ENCODE peak calls at places on chromosomes 12 and 14, in seven cellular contexts. P is lung, M is Caco-2, N is foreskin fibroblast, Z is dorsolateral prefrontal cortex, K is omental fat pad, O is glutamatergic neuron. W is an unnamed sample.

GRCh38 chr12:117472983-117473382 is 111.6 kb upstream of the NOS1 start:
- DNase-seq in P (no peak), M (peak), N (no peak), Z (no peak), K (no peak), O (peak), W (no peak)

GRCh38 chr12:95884998-95885397 is 26.2 kb downstream of the SNRPF start:
- DNase-seq in P (no peak), M (no peak), N (no peak), Z (no peak), K (no peak), O (no peak), W (no peak)

GRCh38 chr12:130698106-130698505 is 18.0 kb downstream of the RIMBP2 start:
- DNase-seq in P (no peak), M (no peak), N (no peak), Z (no peak), K (no peak), O (no peak), W (no peak)

GRCh38 chr12:106753526-106753925 is 21.0 kb upstream of the RIC8B start:
- DNase-seq in P (no peak), M (no peak), N (no peak), Z (no peak), K (no peak), O (no peak), W (no peak)

GRCh38 chr12:47799357-47799955 is 20.2 kb downstream of the HDAC7 start:
- DNase-seq in P (no peak), M (no peak), N (no peak), Z (peak), K (no peak), O (no peak), W (no peak)

GRCh38 chr12:27549801-27550652 is 26.0 kb downstream of the PPFIBP1 start:
- DNase-seq in P (peak), M (peak), N (peak), Z (no peak), K (peak), O (no peak), W (no peak)

GRCh38 chr14:69501362-69501964 is 16.9 kb downstream of the PLEKHD1 start:
- DNase-seq in P (no peak), M (no peak), N (no peak), Z (peak), K (no peak), O (no peak), W (peak)

GRCh38 chr12:83039413-83039812 is 352.7 kb downstream of the TMTC2 start:
- DNase-seq in P (no peak), M (no peak), N (no peak), Z (no peak), K (no peak), O (no peak), W (no peak)

GRCh38 chr12:49941556-49942511 is 8.7 kb upstream of the AQP2 start:
- DNase-seq in P (no peak), M (no peak), N (no peak), Z (no peak), K (no peak), O (no peak), W (no peak)

GRCh38 chr12:22625671-22626251 is 790 bp downstream of the ETNK1 start:
- DNase-seq in P (no peak), M (peak), N (peak), Z (peak), K (no peak), O (peak), W (no peak)

GRCh38 chr14:100611811-100612480 is 24.7 kb upstream of the BEGAIN start:
- DNase-seq in P (no peak), M (no peak), N (no peak), Z (no peak), K (no peak), O (no peak), W (no peak)

DNA sequence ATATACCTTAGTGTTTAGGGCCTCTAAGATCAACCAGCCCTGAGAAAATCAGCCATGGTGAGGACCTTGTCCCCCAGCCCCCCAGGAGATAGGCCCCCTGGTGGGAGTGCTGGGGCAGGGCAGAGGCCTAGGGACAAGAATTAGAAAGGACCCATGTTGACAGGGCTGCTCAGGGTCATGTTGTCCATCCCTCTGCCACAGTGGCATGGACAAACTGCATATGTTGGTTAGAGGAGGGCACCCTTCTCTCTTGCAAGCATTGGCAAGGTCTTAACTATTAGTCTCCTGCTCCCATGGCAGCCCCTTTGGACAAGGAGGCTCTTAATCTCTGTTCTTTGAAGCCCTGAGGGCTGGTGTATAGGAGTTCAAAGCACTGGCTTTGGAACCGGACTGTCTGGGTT is 755 bp upstream of the PTPN6 start:
- DNase-seq in P (no peak), M (peak), N (no peak), Z (no peak), K (no peak), O (no peak), W (no peak)
- TF ChIP-seq CTCF in P (no peak), M (peak), N (no peak), Z (no peak), K (no peak), O (peak), W (no peak)

GRCh38 chr12:112858776-112859175 is 48.0 kb upstream of the OAS1 start:
- DNase-seq in P (no peak), M (no peak), N (no peak), Z (no peak), K (no peak), O (no peak), W (no peak)

GRCh38 chr12:112852127-112852526 is 54.6 kb upstream of the OAS1 start:
- DNase-seq in P (no peak), M (no peak), N (no peak), Z (no peak), K (no peak), O (no peak), W (no peak)

GRCh38 chr12:112854344-112854743 is 52.4 kb upstream of the OAS1 start:
- DNase-seq in P (no peak), M (no peak), N (no peak), Z (no peak), K (no peak), O (no peak), W (no peak)

GRCh38 chr12:112852810-112853209 is 54.0 kb upstream of the OAS1 start:
- DNase-seq in P (no peak), M (no peak), N (no peak), Z (no peak), K (no peak), O (no peak), W (no peak)

GRCh38 chr12:112855375-112855774 is 51.4 kb upstream of the OAS1 start:
- DNase-seq in P (no peak), M (peak), N (no peak), Z (no peak), K (no peak), O (no peak), W (no peak)
- TF ChIP-seq CTCF in P (no peak), M (no peak), N (no peak), Z (no peak), K (no peak), O (no peak), W (no peak)

GRCh38 chr12:102024765-102025164 is 37.0 kb downstream of the WASHC3 start:
- DNase-seq in P (no peak), M (no peak), N (no peak), Z (no peak), K (no peak), O (no peak), W (no peak)

GRCh38 chr12:102029148-102029547 is 32.6 kb downstream of the WASHC3 start:
- DNase-seq in P (no peak), M (no peak), N (no peak), Z (no peak), K (no peak), O (no peak), W (no peak)

GRCh38 chr12:102023343-102023930 is 38.4 kb downstream of the WASHC3 start:
- DNase-seq in P (no peak), M (no peak), N (no peak), Z (no peak), K (no peak), O (no peak), W (no peak)

GRCh38 chr12:102022286-102022685 is 39.5 kb downstream of the WASHC3 start:
- DNase-seq in P (no peak), M (no peak), N (no peak), Z (no peak), K (no peak), O (no peak), W (no peak)

DNA sequence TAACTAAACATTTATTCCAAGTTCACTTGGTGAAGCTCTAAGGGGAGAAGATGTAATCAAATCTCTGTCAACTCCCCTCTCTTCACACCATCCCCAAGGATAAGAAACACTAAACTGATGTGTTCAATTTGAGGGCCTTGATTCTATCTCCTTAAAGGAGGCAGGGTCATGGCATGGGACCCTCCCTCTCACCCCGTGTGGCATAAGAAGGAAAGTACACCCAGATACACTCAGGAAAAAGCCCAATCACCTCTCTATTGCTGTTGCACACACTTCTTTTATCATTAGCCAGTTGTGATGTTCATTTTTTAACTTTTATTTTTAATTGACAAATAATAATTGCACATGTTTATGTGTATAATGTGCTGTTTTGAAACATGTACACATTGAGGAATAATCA is 35.1 kb downstream of the WASHC3 start:
- DNase-seq in P (no peak), M (peak), N (no peak), Z (no peak), K (no peak), O (no peak), W (no peak)
- TF ChIP-seq CTCF in P (no peak), M (no peak), N (no peak), Z (no peak), K (no peak), O (peak), W (no peak)

GRCh38 chr12:7039403-7039802 is 21.1 kb upstream of the C1S start:
- DNase-seq in P (no peak), M (no peak), N (no peak), Z (no peak), K (no peak), O (no peak), W (no peak)

GRCh38 chr12:7046383-7047143 is 14.0 kb upstream of the C1S start:
- DNase-seq in P (no peak), M (no peak), N (no peak), Z (no peak), K (no peak), O (no peak), W (no peak)

GRCh38 chr12:7038591-7038990 is 20.3 kb upstream of the LPCAT3 start:
- DNase-seq in P (no peak), M (no peak), N (no peak), Z (no peak), K (no peak), O (no peak), W (no peak)

GRCh38 chr12:7045913-7046312 is 14.6 kb upstream of the C1S start:
- DNase-seq in P (no peak), M (no peak), N (no peak), Z (no peak), K (no peak), O (no peak), W (no peak)

GRCh38 chr12:7042847-7043246 is 17.7 kb upstream of the C1S start:
- DNase-seq in P (no peak), M (peak), N (peak), Z (no peak), K (no peak), O (no peak), W (no peak)
- TF ChIP-seq CTCF in P (peak), M (peak), N (peak), Z (peak), K (no peak), O (peak), W (peak)

DNA sequence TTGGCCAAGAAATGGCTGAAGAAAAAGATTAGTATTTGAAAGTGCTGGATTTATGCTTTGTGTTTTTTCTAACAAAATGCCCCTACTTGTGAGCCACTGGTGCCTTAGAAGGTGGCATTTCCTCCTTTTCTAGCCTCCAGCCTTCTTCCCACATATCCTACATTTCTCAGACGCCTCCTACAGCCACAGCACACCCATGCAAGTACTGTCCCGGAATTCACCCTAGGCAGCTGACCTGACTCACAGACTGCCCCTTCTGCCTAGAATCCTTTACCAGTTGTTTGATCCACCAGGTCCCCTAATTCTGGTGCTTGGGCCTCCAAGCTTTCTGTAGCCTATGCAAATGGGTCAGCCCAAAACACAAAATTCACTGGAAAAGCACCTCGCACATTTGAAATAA is 166.0 kb downstream of the FOXN3 start:
- DNase-seq in P (no peak), M (no peak), N (no peak), Z (no peak), K (no peak), O (no peak), W (no peak)
- TF ChIP-seq CTCF in P (no peak), M (no peak), N (no peak), Z (no peak), K (no peak), O (no peak), W (no peak)

W was measured in mesothelial cell of epicardium.